ENCODE peak calls at places on chromosomes 13 and 19, in ten cellular contexts. V, L, D, A, J, H, U, B, F and Q are unnamed samples.

GRCh38 chr19:16235811-16236710 is 38.4 kb downstream of the AP1M1 start:
- DNase-seq in V (no peak), L (no peak), D (no peak), A (no peak), J (no peak), H (no peak), U (no peak), B (no peak), F (no peak), Q (no peak)

GRCh38 chr19:43724896-43725295 is 9.0 kb downstream of the IRGC start:
- DNase-seq in V (no peak), L (no peak), D (no peak), A (no peak), J (no peak), H (no peak), U (no peak), B (no peak), F (no peak), Q (no peak)

GRCh38 chr19:47446534-47447469 is 24.9 kb downstream of the SLC8A2 start:
- DNase-seq in V (no peak), L (no peak), D (no peak), A (peak), J (peak), H (peak), U (no peak), B (peak), F (no peak), Q (no peak)

GRCh38 chr13:96958286-96958891 is 35.9 kb downstream of the OXGR1 start:
- DNase-seq in V (no peak), L (peak), D (no peak), A (no peak), J (peak), H (no peak), U (no peak), B (peak), F (peak), Q (no peak)

GRCh38 chr19:36120092-36120983 is 5.1 kb downstream of the TBCB start:
- DNase-seq in V (no peak), L (no peak), D (no peak), A (no peak), J (no peak), H (peak), U (no peak), B (no peak), F (no peak), Q (no peak)

GRCh38 chr19:2624537-2625091 is 77.9 kb downstream of the GNG7 start:
- DNase-seq in V (peak), L (no peak), D (no peak), A (no peak), J (peak), H (peak), U (no peak), B (peak), F (no peak), Q (peak)

GRCh38 chr19:49331616-49332055 is 3.6 kb upstream of the CD37 start:
- DNase-seq in V (peak), L (peak), D (no peak), A (no peak), J (peak), H (peak), U (peak), B (peak), F (peak), Q (no peak)

GRCh38 chr19:17170538-17171297 is 44.4 kb upstream of the USE1 start:
- DNase-seq in V (no peak), L (no peak), D (no peak), A (no peak), J (no peak), H (no peak), U (no peak), B (no peak), F (no peak), Q (no peak)

DNA sequence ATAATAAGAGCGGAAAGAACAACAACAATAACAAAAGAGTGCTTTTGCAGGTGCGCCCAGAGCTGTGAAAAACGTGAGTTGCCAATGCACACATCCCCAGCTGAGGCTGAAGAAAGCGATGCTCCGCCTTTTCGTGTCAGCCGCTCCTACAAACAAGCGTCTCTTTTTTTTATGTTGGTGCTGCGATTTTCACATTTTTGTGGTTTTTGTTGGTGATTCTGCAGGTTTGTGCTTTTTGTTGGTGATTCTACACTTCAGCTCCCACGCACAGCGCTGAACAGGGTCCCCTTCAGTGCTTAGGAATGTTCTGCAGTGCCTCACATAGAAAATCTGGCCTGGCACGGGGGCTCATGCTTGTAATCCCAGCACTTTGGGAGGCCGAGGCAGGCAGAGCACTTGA is 7.3 kb upstream of the SBK3 start:
- DNase-seq in V (no peak), L (peak), D (no peak), A (no peak), J (no peak), H (no peak), U (no peak), B (no peak), F (peak), Q (no peak)
- H3K4me3 ChIP-seq in V (no peak), L (no peak), D (no peak), A (no peak), J (no peak), H (no peak), U (no peak), B (no peak), F (no peak), Q (no peak)

DNA sequence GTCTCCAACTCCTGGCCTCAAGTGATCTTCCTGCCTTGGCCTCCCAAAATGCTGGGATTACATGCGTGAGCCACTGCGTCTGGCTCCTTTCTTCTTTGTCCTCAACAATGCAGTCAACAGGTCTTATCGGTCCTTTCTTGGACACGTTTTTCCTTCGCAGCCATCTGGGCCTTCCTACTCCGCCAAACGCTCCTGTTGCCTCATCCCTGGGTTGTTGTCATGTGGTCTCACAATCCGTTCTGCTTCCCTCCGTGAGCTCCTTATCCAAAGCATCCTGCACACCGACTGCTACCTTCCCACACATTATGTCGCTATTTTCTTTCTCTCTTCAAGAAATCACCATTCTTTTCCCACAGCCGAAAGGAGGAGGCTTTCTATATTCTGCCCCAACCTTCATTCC is 306.8 kb downstream of the DCLK1 start:
- DNase-seq in V (no peak), L (no peak), D (no peak), A (no peak), J (no peak), H (no peak), U (no peak), B (no peak), F (no peak), Q (no peak)
- TF ChIP-seq CTCF in V (no peak), L (no peak), D (no peak), A (no peak), J (no peak), H (no peak), U (no peak), B (no peak), F (no peak), Q (no peak)

DNA sequence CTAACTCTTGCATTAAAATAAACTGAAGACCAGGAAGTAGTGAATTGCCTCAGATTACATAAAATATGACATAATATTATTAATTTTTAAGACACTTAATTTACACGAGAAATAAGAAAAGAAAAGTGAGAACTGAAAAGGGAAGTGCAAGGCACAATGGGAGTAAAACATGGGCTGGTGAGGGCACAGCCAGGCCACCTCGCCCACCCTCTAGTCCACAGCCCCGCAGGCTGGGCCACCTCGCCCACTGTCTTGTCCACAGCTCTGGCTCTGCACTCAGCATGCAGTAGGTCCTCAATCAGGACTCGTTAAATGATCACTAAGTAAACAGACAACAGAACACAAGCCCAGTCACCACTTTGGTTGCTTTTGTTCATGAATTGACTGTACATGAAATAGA is 67.8 kb upstream of the ARHGEF7 start:
- DNase-seq in V (no peak), L (no peak), D (peak), A (no peak), J (no peak), H (no peak), U (no peak), B (no peak), F (no peak), Q (no peak)
- H3K4me3 ChIP-seq in V (no peak), L (no peak), D (no peak), A (no peak), J (no peak), H (no peak), U (no peak), B (no peak), F (no peak), Q (no peak)

DNA sequence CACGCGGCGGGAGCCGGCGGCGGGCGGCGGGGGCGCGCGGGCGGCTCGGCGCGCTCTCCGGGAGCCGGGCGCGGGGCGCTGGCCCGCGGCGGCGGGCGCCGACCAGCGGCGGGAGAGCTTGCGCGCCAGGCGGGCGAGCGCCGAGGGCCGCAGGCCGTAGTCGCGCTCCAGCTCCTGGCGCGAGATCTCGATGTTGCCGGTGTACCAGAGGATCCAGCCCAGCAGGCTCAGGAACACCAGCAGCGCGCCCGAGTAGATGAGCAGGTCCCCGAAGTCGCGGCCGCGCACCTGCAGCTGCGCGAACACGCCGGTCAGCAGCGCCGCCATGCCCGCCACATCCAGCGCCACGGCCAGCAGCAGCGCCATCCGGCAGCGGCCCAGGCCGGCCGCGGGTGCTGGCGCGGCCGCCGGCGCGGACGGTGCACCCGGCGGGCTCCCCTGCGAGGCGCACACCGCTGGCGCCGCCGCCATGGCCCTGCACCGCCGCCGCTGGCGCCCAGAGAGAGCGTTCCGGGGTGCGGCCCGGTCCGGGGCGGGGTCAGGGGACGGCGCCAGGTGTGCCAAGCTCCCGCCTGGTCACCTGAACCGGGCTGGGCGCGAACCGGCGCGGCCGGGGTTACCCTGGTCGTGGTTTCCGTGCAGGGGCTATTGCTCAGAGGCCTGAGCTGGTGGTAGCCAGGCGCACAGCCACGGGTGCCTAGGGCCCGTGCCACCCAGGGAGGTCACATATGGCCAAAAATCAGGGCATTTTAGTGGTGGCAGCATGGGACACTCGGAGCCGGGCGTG is at the start of gene TMEM238:
- DNase-seq in V (peak), L (peak), D (no peak), A (peak), J (peak), H (peak), U (peak), B (peak), F (peak), Q (peak)
- TF ChIP-seq CTCF in V (no peak), L (peak), D (peak), A (peak), J (no peak), H (no peak), U (no peak), B (no peak), F (no peak), Q (peak)

DNA sequence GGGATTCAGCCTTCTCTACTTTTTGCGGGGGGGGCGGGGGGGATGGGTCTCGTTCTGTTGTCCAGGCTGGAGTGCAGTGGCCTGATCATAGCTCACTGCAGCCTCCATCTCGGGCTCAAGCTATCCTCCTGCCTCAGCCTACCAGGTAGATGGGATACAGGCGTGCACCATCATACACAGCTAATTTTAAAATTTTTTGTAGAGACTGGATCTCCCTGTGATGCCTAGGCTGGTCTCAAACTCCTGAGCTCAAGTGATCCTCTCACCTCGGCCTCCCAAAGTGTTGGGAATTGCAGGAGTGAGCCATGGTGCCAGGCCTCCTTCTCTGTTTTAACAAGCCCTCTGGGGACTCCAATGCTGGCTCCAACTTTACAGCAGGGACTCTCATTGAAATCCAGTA is 569 bp upstream of the ZNF792 start:
- DNase-seq in V (no peak), L (no peak), D (no peak), A (no peak), J (no peak), H (no peak), U (no peak), B (no peak), F (no peak), Q (no peak)
- H3K4me3 ChIP-seq in V (no peak), L (no peak), D (no peak), A (peak), J (no peak), H (peak), U (no peak), B (no peak), F (no peak), Q (no peak)

GRCh38 chr13:71876648-71877279 is 9.8 kb upstream of the DACH1 start:
- DNase-seq in V (no peak), L (no peak), D (no peak), A (no peak), J (no peak), H (no peak), U (no peak), B (no peak), F (no peak), Q (no peak)

GRCh38 chr13:71879945-71880344 is 12.9 kb upstream of the DACH1 start:
- DNase-seq in V (no peak), L (no peak), D (no peak), A (no peak), J (no peak), H (no peak), U (no peak), B (no peak), F (no peak), Q (no peak)

GRCh38 chr13:71880753-71881541 is 13.9 kb upstream of the DACH1 start:
- DNase-seq in V (no peak), L (no peak), D (no peak), A (no peak), J (no peak), H (no peak), U (no peak), B (no peak), F (no peak), Q (no peak)

GRCh38 chr13:71877280-71877653 is 10.3 kb upstream of the DACH1 start:
- DNase-seq in V (no peak), L (no peak), D (no peak), A (no peak), J (no peak), H (no peak), U (no peak), B (no peak), F (no peak), Q (no peak)

DNA sequence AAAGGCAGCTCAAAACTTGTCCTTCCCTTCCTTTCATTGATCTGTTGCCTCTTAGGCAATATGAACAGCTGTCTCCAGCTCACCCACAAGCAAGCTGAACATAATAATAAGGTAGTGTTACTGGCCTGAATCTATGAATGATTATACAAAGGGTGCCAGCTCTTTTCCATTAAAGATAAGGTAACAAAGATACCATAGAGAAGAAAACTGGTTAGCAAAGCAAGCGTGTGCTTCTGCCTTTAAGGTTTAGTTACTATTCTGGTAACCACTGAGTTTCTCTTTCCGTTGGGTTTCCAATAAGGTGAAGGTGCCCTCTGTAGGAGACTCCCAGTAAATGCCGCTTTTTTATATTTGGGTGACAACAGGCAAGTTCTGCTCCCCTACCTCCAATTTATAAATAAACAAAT is 12.1 kb upstream of the DACH1 start:
- DNase-seq in V (no peak), L (peak), D (no peak), A (no peak), J (peak), H (no peak), U (no peak), B (peak), F (peak), Q (no peak)
- TF ChIP-seq CTCF in V (no peak), L (peak), D (peak), A (peak), J (peak), H (peak), U (no peak), B (peak), F (peak), Q (peak)